ENCODE peak calls at places on chromosomes 7 and 10, in seven cellular contexts. M, P, I, R, Q, S and E are unnamed samples.

GRCh38 chr10:69829792-69830191 is 28.1 kb downstream of the COL13A1 start:
- DNase-seq in R (no peak), P (no peak), M (no peak), S (no peak), Q (no peak), I (no peak), E (no peak)

GRCh38 chr10:3926675-3927525 is 141.9 kb upstream of the KLF6 start:
- DNase-seq in S (peak; percentile 85), P (peak; percentile 30), Q (no peak), M (no peak), R (no peak), I (no peak), E (no peak)

GRCh38 chr10:48599830-48600134 is 5.1 kb downstream of the ARHGAP22 start:
- DNase-seq in Q (no peak), R (no peak), M (no peak), S (no peak), I (no peak), P (no peak), E (no peak)

GRCh38 chr10:112585052-112585451 is 138.0 kb downstream of the VTI1A start:
- DNase-seq in M (peak; percentile 59), S (no peak), R (no peak), Q (no peak), I (no peak), P (peak; percentile 37), E (no peak)

GRCh38 chr10:58291538-58292174 is 22.7 kb downstream of the CISD1 start:
- DNase-seq in P (peak; percentile 71), Q (no peak), I (peak; percentile 56), S (peak; percentile 60), M (peak; percentile 66), R (no peak), E (peak; percentile 21)

GRCh38 chr7:101804087-101804631 is 13.3 kb upstream of the CUX1 start:
- DNase-seq in P (no peak), S (no peak), R (peak; percentile 25), Q (no peak), M (no peak), I (no peak), E (no peak)

GRCh38 chr7:19089378-19089777 is 28.1 kb downstream of the TWIST1 start:
- DNase-seq in S (no peak), R (no peak), I (no peak), Q (no peak), P (no peak), M (no peak), E (no peak)

GRCh38 chr7:407706-408539 is 111.7 kb downstream of the PDGFA start:
- DNase-seq in R (no peak), M (no peak), P (no peak), I (no peak), S (no peak), Q (no peak), E (no peak)

GRCh38 chr10:27783660-27784059 is 38.0 kb upstream of the MKX start:
- DNase-seq in Q (no peak), I (no peak), P (peak; percentile 62), R (peak; percentile 19), M (peak; percentile 24), S (peak; percentile 6), E (peak; percentile 23)

GRCh38 chr7:27922907-27923306 is 182.9 kb downstream of the TAX1BP1 start:
- DNase-seq in I (no peak), S (no peak), P (no peak), M (no peak), Q (peak; percentile 38), R (no peak), E (no peak)

GRCh38 chr7:7816084-7816483 is 97.7 kb upstream of the RPA3 start:
- DNase-seq in I (no peak), R (no peak), M (no peak), S (no peak), Q (peak; percentile 85), P (no peak), E (no peak)

GRCh38 chr10:99532687-99533495 is at the start of gene NKX2-3:
- DNase-seq in Q (no peak), I (peak; percentile 84), M (peak; percentile 75), S (peak; percentile 38), R (no peak), P (peak; percentile 46), E (no peak)

GRCh38 chr7:597348-598178 is 77.9 kb upstream of the PDGFA start:
- DNase-seq in R (no peak), M (no peak), P (no peak), S (no peak), Q (no peak), I (no peak), E (no peak)

DNA sequence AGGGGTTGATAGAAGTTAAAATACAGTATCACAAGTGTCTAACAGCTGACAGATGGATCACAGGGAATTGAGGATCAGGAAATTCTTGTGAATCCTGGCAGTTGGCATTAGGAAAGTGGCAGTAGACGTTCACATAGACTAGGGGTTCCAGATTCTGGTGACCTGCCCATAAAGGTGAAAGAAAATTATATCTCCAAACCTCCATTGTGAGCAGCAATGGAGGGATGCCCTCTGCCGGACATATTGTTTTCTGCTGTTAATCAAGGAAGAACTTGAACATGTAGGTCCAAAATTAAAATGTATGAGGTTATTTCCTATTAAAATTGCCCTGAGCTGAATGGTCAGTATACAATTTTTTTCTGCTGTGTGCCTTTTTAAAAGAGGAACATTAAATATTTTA is 5.1 kb downstream of the NME8 start:
- DNase-seq in R (no peak), Q (no peak), I (peak; percentile 32), S (peak; percentile 24), P (no peak), M (peak; percentile 44), E (peak; percentile 12)
- TF ChIP-seq RFX5 in R (no peak), Q (no peak), I (no peak), S (no peak), P (no peak), M (no peak), E (no peak)

GRCh38 chr7:120802751-120803150 is 55.2 kb downstream of the TSPAN12 start:
- DNase-seq in Q (no peak), I (no peak), M (no peak), P (no peak), R (no peak), S (no peak), E (no peak)
- TF ChIP-seq RFX5 in Q (no peak), I (no peak), M (no peak), P (no peak), R (no peak), S (no peak), E (no peak)

GRCh38 chr10:125417605-125418004 is 257.2 kb upstream of the CTBP2 start:
- DNase-seq in Q (no peak), R (no peak), S (no peak), M (no peak), P (no peak), I (no peak), E (no peak)
- TF ChIP-seq RFX5 in Q (no peak), R (no peak), S (no peak), M (no peak), P (no peak), I (no peak), E (no peak)

GRCh38 chr7:156764016-156764669 is 123.6 kb downstream of the RNF32 start:
- DNase-seq in M (peak; percentile 79), P (peak; percentile 78), I (peak; percentile 79), S (peak; percentile 87), R (no peak), Q (no peak), E (peak; percentile 68)
- TF ChIP-seq RFX5 in M (no peak), P (no peak), I (no peak), S (no peak), R (no peak), Q (no peak), E (no peak)

DNA sequence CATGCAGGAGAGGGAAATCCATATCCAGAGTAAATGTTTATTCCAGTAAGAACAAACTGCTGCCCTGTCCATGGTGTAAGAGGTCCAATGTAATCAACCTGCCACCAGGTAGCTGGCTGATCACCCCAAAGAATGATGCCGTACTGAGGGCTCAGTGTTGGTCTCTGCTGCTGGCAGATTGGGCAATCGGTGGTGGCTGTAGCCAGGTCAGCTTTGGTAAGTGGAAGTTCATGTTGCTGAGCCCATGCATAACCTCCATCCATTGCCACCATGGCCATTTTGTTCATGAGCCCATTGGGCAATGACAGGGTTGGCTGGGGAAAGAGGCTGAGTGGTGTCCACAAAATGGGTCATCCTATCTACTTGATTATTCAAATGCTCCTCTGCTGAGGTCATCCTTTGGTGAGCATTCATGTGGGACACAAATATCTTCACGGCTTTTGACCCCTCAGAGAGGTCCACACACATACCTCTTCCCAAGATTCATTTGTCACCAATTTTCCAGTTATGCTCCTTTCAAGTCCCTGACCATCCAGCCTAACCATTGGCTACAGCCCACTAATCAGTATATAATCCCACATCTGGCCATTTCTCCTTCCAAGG is 23.3 kb upstream of the PAPSS2 start:
- DNase-seq in Q (no peak), S (no peak), P (no peak), I (no peak), M (no peak), R (no peak), E (no peak)
- TF ChIP-seq RFX5 in Q (no peak), S (no peak), P (no peak), I (no peak), M (no peak), R (no peak), E (no peak)

DNA sequence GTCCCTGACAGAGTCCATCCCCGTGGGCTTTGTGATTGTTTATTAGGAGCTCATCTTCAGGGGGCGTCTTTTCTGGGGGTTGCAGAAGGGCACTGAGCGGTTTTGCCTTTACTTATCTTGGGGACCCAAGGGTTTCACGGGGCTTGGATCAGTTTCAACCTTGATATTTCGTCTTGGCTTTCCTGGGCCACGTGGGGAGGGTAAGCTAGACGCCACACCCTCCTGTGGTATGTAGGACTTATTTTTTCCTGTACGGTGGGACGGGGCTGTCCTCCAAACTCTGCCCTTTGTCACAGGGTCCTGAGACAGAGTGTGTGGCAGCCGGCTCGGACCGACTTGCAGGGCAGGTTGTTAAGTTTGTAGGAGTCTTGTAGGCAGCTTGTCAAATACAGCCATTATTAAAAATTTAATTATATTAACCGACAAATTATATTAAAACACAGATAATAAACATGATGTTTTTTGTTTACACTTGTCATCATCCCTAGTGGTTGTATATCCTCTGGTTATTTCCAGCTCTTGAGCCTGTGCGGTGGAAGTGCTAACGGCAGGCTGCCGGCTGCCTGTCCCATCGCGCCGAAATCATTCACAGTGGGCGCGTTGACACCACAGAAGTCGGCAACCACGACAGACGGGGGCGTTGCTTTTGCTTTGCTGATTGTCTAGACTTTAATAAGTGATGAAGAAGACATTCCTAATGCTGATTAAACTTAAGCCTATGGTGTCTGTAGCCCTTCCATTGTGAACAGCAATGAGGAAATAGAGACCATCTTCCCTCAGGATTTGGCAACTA is 193.2 kb downstream of the DNAJB6 start:
- DNase-seq in P (no peak), M (no peak), S (no peak), I (no peak), R (no peak), Q (no peak), E (no peak)
- TF ChIP-seq RFX5 in P (no peak), M (no peak), S (no peak), I (no peak), R (no peak), Q (no peak), E (no peak)